ENCODE peak calls at places on chromosomes 1 and 21, in five cellular contexts. M is K562, P is fibroblast of lung, I is PC-9, Q is MM.1S. K is an unnamed sample. For H3K4me1, the result is how much of the 10 kb centered on the place peaks cover.

GRCh38 chr1:196955926-196956325 is 12.4 kb downstream of the CFHR2 start:
- DNase-seq in I (no peak), M (no peak), Q (no peak), P (no peak), K (no peak)

GRCh38 chr1:50335036-50335435 is 88.2 kb downstream of the DMRTA2 start:
- DNase-seq in Q (no peak), M (no peak), I (no peak), P (no peak), K (no peak)

GRCh38 chr1:52752427-52752826 is 26.2 kb downstream of the ZYG11B start:
- DNase-seq in Q (no peak), P (peak), I (no peak), M (no peak), K (no peak)

GRCh38 chr1:85315789-85316188 is 39.4 kb upstream of the BCL10 start:
- DNase-seq in Q (no peak), P (no peak), I (no peak), M (no peak), K (no peak)

GRCh38 chr1:27891196-27891889 is 19.0 kb downstream of the THEMIS2 start:
- DNase-seq in M (no peak), I (no peak), P (no peak), Q (peak), K (no peak)

GRCh38 chr1:148308832-148309458 is 156.9 kb upstream of the NBPF11 start:
- DNase-seq in I (no peak), P (peak), M (no peak), Q (no peak), K (peak)

GRCh38 chr21:43712268-43712942 is 6.5 kb upstream of the PDXK start:
- DNase-seq in M (peak), Q (no peak), I (peak), P (peak), K (no peak)

GRCh38 chr1:28288487-28288886 is 29.2 kb downstream of the SESN2 start:
- DNase-seq in I (no peak), Q (no peak), M (peak), P (no peak), K (no peak)

GRCh38 chr1:170790651-170791071 is 126.7 kb downstream of the PRRX1 start:
- DNase-seq in M (no peak), Q (no peak), P (peak), I (no peak), K (no peak)

GRCh38 chr1:30386145-30386926 is 337.0 kb downstream of the MATN1 start:
- DNase-seq in I (no peak), P (no peak), Q (no peak), M (no peak), K (no peak)

GRCh38 chr1:224517171-224517570 is 82.6 kb upstream of the WDR26 start:
- DNase-seq in P (peak), M (no peak), Q (no peak), I (no peak), K (no peak)

GRCh38 chr1:41612953-41613352 is 128.5 kb upstream of the EDN2 start:
- DNase-seq in Q (no peak), P (no peak), M (no peak), I (no peak), K (no peak)

GRCh38 chr1:200184196-200184595 is 156.7 kb downstream of the NR5A2 start:
- DNase-seq in Q (no peak), M (no peak), P (peak), I (peak), K (peak)

GRCh38 chr1:230753586-230754251 is 6.5 kb downstream of the CAPN9 start:
- DNase-seq in I (no peak), P (no peak), Q (peak), M (peak), K (no peak)

DNA sequence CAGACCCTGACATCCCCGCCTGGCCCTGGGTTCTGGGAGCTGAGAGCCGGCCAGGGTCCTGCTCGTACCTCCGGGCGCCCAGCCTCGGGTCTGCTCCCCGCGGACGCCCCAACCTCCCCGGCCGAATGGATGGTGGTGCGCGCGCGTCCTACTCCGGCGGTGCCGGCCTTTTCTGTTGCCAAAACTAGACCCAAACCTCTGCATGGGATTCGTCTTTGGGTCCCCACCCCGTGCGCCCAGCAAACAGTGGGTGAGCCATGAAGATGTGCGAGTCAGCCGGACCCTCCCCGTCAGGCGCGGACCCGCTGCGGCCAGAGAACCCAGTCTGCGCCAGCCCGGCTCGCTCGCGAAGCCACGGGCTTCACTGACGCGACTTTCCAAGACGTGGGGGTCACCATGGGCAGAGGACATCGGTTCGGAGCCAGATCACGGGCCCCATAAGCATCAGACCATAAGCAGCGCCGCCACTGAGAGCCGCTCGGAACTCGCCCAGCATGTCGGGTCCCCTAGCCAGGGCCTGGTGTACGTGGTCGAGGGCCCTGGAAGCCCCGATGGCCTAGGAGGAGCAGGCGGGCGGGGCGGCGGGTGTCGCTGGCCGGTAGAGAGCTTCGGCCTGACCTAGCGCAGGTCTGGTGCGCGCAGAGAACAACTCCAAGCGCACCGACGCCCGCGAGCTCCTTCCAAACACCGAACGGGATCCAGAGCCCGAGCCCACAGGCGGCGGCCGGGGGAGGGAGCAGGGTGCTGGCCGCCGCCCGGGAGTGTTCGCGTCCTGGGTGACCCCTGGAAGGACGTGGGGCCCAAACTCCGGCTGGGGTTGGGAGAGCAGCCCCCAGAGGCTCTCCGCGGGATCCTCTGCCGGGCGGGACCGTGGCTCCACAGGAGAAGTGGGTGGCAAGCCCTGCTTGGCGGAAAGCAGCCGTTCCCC is 1.0 kb upstream of the TP73 start:
- DNase-seq in Q (no peak), M (no peak), I (no peak), P (no peak), K (no peak)
- TF ChIP-seq EZH2 in Q (no peak), M (no peak), I (no peak), P (peak), K (peak)

GRCh38 chr1:54987830-54988705 is 7.6 kb downstream of the TMEM61 start:
- DNase-seq in Q (no peak), P (peak), M (no peak), I (no peak), K (no peak)
- H2AFZ ChIP-seq in Q (no peak), P (no peak), M (no peak), I (no peak), K (no peak)

GRCh38 chr1:67733741-67734690 is 49.0 kb downstream of the GADD45A start:
- DNase-seq in I (no peak), Q (no peak), M (peak), P (no peak), K (no peak)

GRCh38 chr1:67737875-67738274 is 52.9 kb downstream of the GADD45A start:
- DNase-seq in M (no peak), Q (no peak), P (no peak), I (no peak), K (no peak)

GRCh38 chr1:67735220-67735619 is 50.2 kb downstream of the GADD45A start:
- DNase-seq in Q (no peak), P (no peak), M (no peak), I (no peak), K (no peak)

GRCh38 chr1:67736750-67737149 is 51.7 kb downstream of the GADD45A start:
- DNase-seq in P (no peak), M (no peak), Q (no peak), I (no peak), K (no peak)

GRCh38 chr1:67735806-67736627 is 51.0 kb downstream of the GADD45A start:
- DNase-seq in M (no peak), Q (peak), P (peak), I (peak), K (no peak)
- H3K4me1 ChIP-seq in M (under half), Q (under half), P (under half), I (under half), K (under half)

DNA sequence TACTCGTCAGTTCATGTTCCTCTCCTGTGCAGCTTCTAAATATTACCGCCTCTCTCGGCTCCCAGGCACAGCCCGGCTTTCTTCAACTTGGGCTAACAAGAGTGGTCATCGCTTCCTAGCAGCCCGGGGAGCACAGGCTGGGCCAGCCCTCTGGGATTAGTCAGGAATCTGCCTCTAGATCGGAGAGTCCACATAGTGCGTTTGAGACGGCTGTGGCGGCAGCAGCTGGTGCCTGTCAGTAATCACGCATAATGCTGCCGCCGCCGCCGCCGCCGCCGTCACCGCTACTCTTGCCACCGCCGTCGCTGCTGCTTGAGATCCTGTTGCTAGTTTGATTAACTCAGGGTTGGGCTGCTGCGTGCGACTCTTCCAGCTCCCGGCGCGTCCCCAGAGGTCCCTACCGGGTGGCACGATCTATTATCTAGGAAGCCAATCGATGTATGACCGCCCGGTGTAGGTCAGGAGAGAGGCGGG is at the start of gene RXRG:
- DNase-seq in I (no peak), P (no peak), M (no peak), Q (no peak), K (no peak)
- TF ChIP-seq EZH2 in I (no peak), P (no peak), M (no peak), Q (no peak), K (peak)

DNA sequence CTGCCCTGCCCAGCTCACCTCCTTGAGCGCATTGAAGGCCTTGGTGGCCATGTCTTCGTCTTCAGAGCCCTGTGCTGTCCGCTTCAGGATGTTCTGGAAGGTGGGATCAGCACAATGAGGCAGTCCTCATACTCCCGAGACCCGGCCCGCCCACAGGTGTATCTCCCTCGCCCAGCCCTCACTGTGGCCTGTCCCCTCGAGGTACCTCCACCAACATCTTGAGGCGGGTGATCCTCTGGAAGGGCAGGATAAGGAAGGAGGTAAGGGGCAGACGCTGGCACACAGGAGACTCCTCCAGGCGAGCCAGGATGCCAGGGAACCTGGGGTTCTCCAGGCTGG is 7.2 kb downstream of the ARHGEF19 start:
- DNase-seq in M (no peak), Q (no peak), I (no peak), P (no peak), K (no peak)
- H2AFZ ChIP-seq in M (no peak), Q (no peak), I (no peak), P (no peak), K (no peak)